ENCODE peak calls at places on chromosomes 4 and X, in six cellular contexts. W, E, L, M, D and V are unnamed samples.

GRCh38 chrX:56788717-56789122 is 59.7 kb downstream of the NBDY start:
- DNase-seq in W (peak), E (no peak), L (peak), M (peak), D (no peak), V (no peak)

GRCh38 chr4:55321707-55322264 is 24.3 kb upstream of the SRD5A3 start:
- DNase-seq in W (peak), E (peak), L (peak), M (peak), D (no peak), V (peak)

GRCh38 chrX:107324493-107325310 is 118.3 kb downstream of the DNAAF6 start:
- DNase-seq in W (no peak), E (no peak), L (peak), M (peak), D (peak), V (no peak)

GRCh38 chr4:45453258-45453841 is 670.5 kb downstream of the GABRG1 start:
- DNase-seq in W (no peak), E (peak), L (peak), M (peak), D (no peak), V (peak)

GRCh38 chr4:26619784-26620183 is 35.9 kb downstream of the TBC1D19 start:
- DNase-seq in W (no peak), E (no peak), L (peak), M (peak), D (no peak), V (peak)

GRCh38 chr4:158938462-158939044 is 164.3 kb upstream of the RAPGEF2 start:
- DNase-seq in W (no peak), E (no peak), L (peak), M (peak), D (no peak), V (peak)

GRCh38 chrX:27808226-27808625 is 436 bp downstream of the MAGEB10 start:
- DNase-seq in W (no peak), E (no peak), L (no peak), M (no peak), D (peak), V (no peak)

GRCh38 chrX:10173331-10173900 is 16.6 kb downstream of the CLCN4 start:
- DNase-seq in W (no peak), E (no peak), L (peak), M (peak), D (no peak), V (peak)

GRCh38 chr4:181685461-181685860 is 557.7 kb upstream of the TENM3 start:
- DNase-seq in W (no peak), E (no peak), L (peak), M (peak), D (no peak), V (peak)

GRCh38 chr4:95651891-95652290 is 103.1 kb upstream of the UNC5C start:
- DNase-seq in W (no peak), E (no peak), L (no peak), M (no peak), D (no peak), V (no peak)

GRCh38 chr4:44927361-44928061 is 201.2 kb upstream of the GNPDA2 start:
- DNase-seq in W (no peak), E (no peak), L (peak), M (peak), D (no peak), V (peak)

GRCh38 chrX:136115909-136116297 is 31.4 kb upstream of the FHL1 start:
- DNase-seq in W (peak), E (no peak), L (no peak), M (no peak), D (no peak), V (no peak)

GRCh38 chrX:17802756-17803155 is 58.3 kb downstream of the RAI2 start:
- DNase-seq in W (no peak), E (peak), L (no peak), M (no peak), D (no peak), V (no peak)

GRCh38 chrX:153883163-153883843 is 2.7 kb downstream of the L1CAM start:
- DNase-seq in W (no peak), E (peak), L (no peak), M (no peak), D (no peak), V (no peak)

GRCh38 chr4:147786031-147786430 is 54.1 kb downstream of the ARHGAP10 start:
- DNase-seq in W (no peak), E (no peak), L (no peak), M (no peak), D (no peak), V (no peak)

GRCh38 chrX:111353810-111354209 is 58.2 kb downstream of the DCX start:
- DNase-seq in W (no peak), E (no peak), L (peak), M (no peak), D (no peak), V (no peak)

GRCh38 chr4:113952452-113953029 is 26.9 kb downstream of the ARSJ start:
- DNase-seq in W (peak), E (peak), L (peak), M (peak), D (no peak), V (peak)

GRCh38 chr4:23937173-23937572 is 47.3 kb upstream of the PPARGC1A start:
- DNase-seq in W (no peak), E (no peak), L (peak), M (no peak), D (no peak), V (peak)

GRCh38 chrX:122119361-122119760 is 1064.7 kb upstream of the GRIA3 start:
- DNase-seq in W (no peak), E (no peak), L (no peak), M (no peak), D (no peak), V (no peak)

GRCh38 chr4:66639361-66639760 is 905.9 kb downstream of the CENPC start:
- DNase-seq in W (no peak), E (no peak), L (peak), M (peak), D (no peak), V (no peak)

GRCh38 chr4:88320780-88321373 is 36.5 kb upstream of the PPM1K start:
- DNase-seq in W (peak), E (no peak), L (no peak), M (peak), D (no peak), V (peak)

GRCh38 chr4:134601706-134602105 is 400.1 kb upstream of the PABPC4L start:
- DNase-seq in W (no peak), E (no peak), L (no peak), M (no peak), D (no peak), V (no peak)

GRCh38 chr4:19026281-19026680 is 1004.7 kb upstream of the LCORL start:
- DNase-seq in W (no peak), E (no peak), L (no peak), M (peak), D (no peak), V (no peak)

GRCh38 chr4:95867919-95868318 is 28.0 kb downstream of the PDHA2 start:
- DNase-seq in W (no peak), E (no peak), L (peak), M (peak), D (no peak), V (no peak)

GRCh38 chr4:47084111-47084510 is 52.7 kb downstream of the GABRB1 start:
- DNase-seq in W (no peak), E (no peak), L (no peak), M (no peak), D (no peak), V (no peak)

GRCh38 chr4:147309434-147309833 is 171.5 kb upstream of the EDNRA start:
- DNase-seq in W (no peak), E (no peak), L (no peak), M (no peak), D (no peak), V (no peak)

GRCh38 chr4:1305781-1306455 is 16.2 kb downstream of the MAEA start:
- DNase-seq in W (no peak), E (no peak), L (no peak), M (no peak), D (no peak), V (no peak)

GRCh38 chr4:126888968-126889367 is 743.8 kb upstream of the INTU start:
- DNase-seq in W (no peak), E (no peak), L (peak), M (peak), D (no peak), V (peak)

GRCh38 chrX:153520286-153520917 is 3.0 kb downstream of the ATP2B3 start:
- DNase-seq in W (no peak), E (no peak), L (no peak), M (no peak), D (no peak), V (no peak)

GRCh38 chr4:10371869-10372471 is 85.3 kb downstream of the ZNF518B start:
- DNase-seq in W (peak), E (peak), L (no peak), M (peak), D (peak), V (peak)

GRCh38 chr4:748461-748860 is 42.8 kb downstream of the PCGF3 start:
- DNase-seq in W (no peak), E (no peak), L (no peak), M (no peak), D (no peak), V (no peak)

GRCh38 chr4:153497091-153497531 is 31.0 kb downstream of the TMEM131L start:
- DNase-seq in W (no peak), E (no peak), L (peak), M (peak), D (no peak), V (no peak)

GRCh38 chr4:186485621-186486062 is 69.7 kb downstream of the MTNR1A start:
- DNase-seq in W (no peak), E (peak), L (no peak), M (peak), D (peak), V (peak)

GRCh38 chrX:30935985-30936384 is 46.9 kb upstream of the TAB3 start:
- DNase-seq in W (no peak), E (peak), L (peak), M (peak), D (no peak), V (peak)

GRCh38 chr4:110589297-110589696 is 33.6 kb downstream of the PITX2 start:
- DNase-seq in W (no peak), E (no peak), L (peak), M (peak), D (no peak), V (peak)

GRCh38 chr4:7656244-7656800 is 221.6 kb upstream of the PSAPL1 start:
- DNase-seq in W (no peak), E (no peak), L (no peak), M (no peak), D (peak), V (no peak)
- TF ChIP-seq CTCF in W (no peak), E (no peak), L (no peak), M (no peak), D (no peak), V (no peak)

GRCh38 chrX:78946178-78946896 is 1.1 kb downstream of the P2RY10 start:
- DNase-seq in W (no peak), E (no peak), L (no peak), M (no peak), D (no peak), V (no peak)
- H3K4me3 ChIP-seq in W (no peak), E (no peak), L (no peak), M (no peak), D (no peak), V (no peak)

GRCh38 chr4:41657561-41657960 is 91.0 kb downstream of the PHOX2B start:
- DNase-seq in W (no peak), E (no peak), L (no peak), M (no peak), D (no peak), V (no peak)

GRCh38 chr4:41660350-41660749 is 88.2 kb downstream of the PHOX2B start:
- DNase-seq in W (no peak), E (no peak), L (no peak), M (no peak), D (no peak), V (no peak)

GRCh38 chr4:41665808-41666207 is 82.7 kb downstream of the PHOX2B start:
- DNase-seq in W (no peak), E (no peak), L (no peak), M (no peak), D (no peak), V (no peak)

GRCh38 chr4:41658106-41658505 is 90.4 kb downstream of the PHOX2B start:
- DNase-seq in W (no peak), E (no peak), L (no peak), M (no peak), D (no peak), V (no peak)

GRCh38 chr4:41661447-41662076 is 87.0 kb downstream of the PHOX2B start:
- DNase-seq in W (peak), E (peak), L (peak), M (peak), D (no peak), V (peak)
- TF ChIP-seq CTCF in W (peak), E (peak), L (peak), M (peak), D (peak), V (peak)

GRCh38 chr4:108465886-108466491 is 154.4 kb upstream of the RPL34 start:
- DNase-seq in W (no peak), E (no peak), L (no peak), M (no peak), D (no peak), V (no peak)

DNA sequence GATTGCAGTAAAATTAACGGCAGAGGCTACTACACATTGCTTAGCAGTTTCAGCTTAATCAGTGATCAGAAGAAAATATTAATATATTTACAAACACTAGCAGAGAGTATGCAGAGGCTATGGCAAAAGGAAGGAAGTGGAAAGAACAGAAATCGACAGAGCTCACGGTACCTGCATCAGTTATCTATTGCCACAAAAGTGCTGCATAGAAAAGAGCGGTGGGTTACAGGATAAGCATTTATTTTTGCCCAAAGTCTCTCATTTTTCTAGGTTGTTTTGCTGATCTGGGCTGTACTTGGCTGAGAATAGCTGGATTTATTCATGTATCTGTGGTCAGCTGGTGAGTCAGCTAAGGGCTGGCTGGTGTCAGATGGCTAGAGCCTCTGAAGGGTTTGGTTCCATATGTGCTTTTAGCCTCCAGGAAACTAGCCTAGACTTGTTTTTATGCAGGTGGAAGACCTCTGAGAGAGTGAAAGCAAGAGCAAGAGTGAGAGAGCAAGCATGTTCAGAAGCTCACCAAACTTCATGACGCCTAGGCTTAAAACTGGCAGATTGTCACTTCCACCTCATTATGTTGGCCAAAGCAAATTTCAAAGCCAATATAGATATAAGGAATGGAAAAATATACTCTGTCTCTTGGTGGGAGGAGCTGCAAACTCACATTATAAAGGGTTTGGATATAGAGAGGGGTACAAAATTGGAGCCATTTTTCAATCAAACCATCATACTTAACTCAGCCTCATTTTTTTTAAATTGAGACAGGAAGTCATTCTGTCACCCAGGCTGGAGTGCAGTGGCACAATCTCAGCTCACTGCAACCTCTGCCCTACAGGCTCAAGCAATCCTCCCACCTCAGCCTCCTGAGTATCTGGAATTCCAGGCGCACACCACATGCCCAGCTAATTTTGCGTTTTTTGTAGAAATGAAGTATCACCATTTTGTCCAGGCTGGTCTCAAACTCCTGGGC is 153.2 kb upstream of the RPL34 start:
- DNase-seq in W (peak), E (no peak), L (peak), M (peak), D (no peak), V (peak)
- H3K4me3 ChIP-seq in W (peak), E (no peak), L (no peak), M (no peak), D (no peak), V (no peak)